ENCODE peak calls at places on chromosome 19, in ten cellular contexts. F, P, M, U, G, Y, O, Q, E and V are unnamed samples.

GRCh38 chr19:47839913-47840312 is 18.2 kb downstream of the CRX start:
- DNase-seq in F (no peak), G (no peak), P (no peak), M (no peak), O (peak), E (no peak), Q (no peak), U (no peak), Y (no peak), V (no peak)

GRCh38 chr19:14337510-14337909 is 43.7 kb upstream of the ADGRE5 start:
- DNase-seq in Q (no peak), F (no peak), Y (peak), U (no peak), P (no peak), G (peak), O (peak), M (no peak), E (peak), V (peak)

GRCh38 chr19:20503536-20503935 is 62.0 kb downstream of the ZNF737 start:
- DNase-seq in P (no peak), Y (no peak), G (peak), U (no peak), O (peak), Q (peak), F (no peak), E (no peak), M (peak), V (no peak)

GRCh38 chr19:54002495-54003315 is 11.3 kb downstream of the CACNG6 start:
- DNase-seq in O (no peak), Q (no peak), P (no peak), F (no peak), E (no peak), G (no peak), M (no peak), Y (no peak), U (no peak), V (no peak)

GRCh38 chr19:38930776-38931761 is at the start of gene MRPS12:
- DNase-seq in G (peak), Y (peak), Q (peak), E (peak), F (peak), P (peak), U (peak), O (peak), M (peak), V (peak)

GRCh38 chr19:17246681-17247425 is 1.1 kb upstream of the NR2F6 start:
- DNase-seq in U (no peak), F (no peak), O (peak), Y (no peak), M (no peak), G (no peak), Q (peak), E (peak), P (no peak), V (no peak)

GRCh38 chr19:2962018-2962670 is 15.2 kb upstream of the TLE6 start:
- DNase-seq in Q (peak), M (peak), F (peak), Y (peak), U (no peak), P (peak), O (peak), E (peak), G (peak), V (peak)

GRCh38 chr19:17052439-17052838 is 22.8 kb downstream of the HAUS8 start:
- DNase-seq in E (no peak), F (no peak), Y (no peak), O (peak), G (peak), U (no peak), P (peak), Q (peak), M (no peak), V (peak)

GRCh38 chr19:18644144-18645034 is 7.6 kb downstream of the KLHL26 start:
- DNase-seq in F (no peak), Q (no peak), M (no peak), U (no peak), G (no peak), E (no peak), Y (no peak), P (no peak), O (peak), V (no peak)

GRCh38 chr19:15866646-15867045 is 31.2 kb downstream of the CYP4F2 start:
- DNase-seq in P (no peak), M (no peak), U (no peak), G (no peak), E (no peak), O (no peak), Q (no peak), F (no peak), Y (no peak), V (no peak)

GRCh38 chr19:18932216-18932841 is 8.7 kb downstream of the HOMER3 start:
- DNase-seq in E (peak), F (peak), Y (peak), Q (no peak), O (peak), G (no peak), U (no peak), M (no peak), P (peak), V (peak)